ENCODE peak calls at places on chromosomes 7 and 10, in eight cellular contexts. W is H7, J is fibroblast of lung, S is ovary, Y is heart left ventricle, F is Panc1, M is kidney epithelial cell, P is neural progenitor cell. I is an unnamed sample. For H3K36me3, the result is how much of the 10 kb centered on the place peaks cover.

GRCh38 chr10:17354781-17355180 is 99.6 kb downstream of the ST8SIA6 start:
- DNase-seq in W (no peak), J (peak), S (no peak), Y (no peak), F (no peak), M (no peak), P (no peak), I (no peak)

GRCh38 chr7:131431289-131431688 is 103.6 kb downstream of the MKLN1 start:
- DNase-seq in W (no peak), J (peak), S (no peak), Y (peak), F (no peak), M (no peak), P (no peak), I (peak)

GRCh38 chr10:78688945-78689935 is 379.5 kb upstream of the ZMIZ1 start:
- DNase-seq in W (peak), J (no peak), S (no peak), Y (no peak), F (no peak), M (no peak), P (peak), I (no peak)

GRCh38 chr7:70338061-70338460 is 739.8 kb downstream of the AUTS2 start:
- DNase-seq in W (no peak), J (no peak), S (no peak), Y (no peak), F (no peak), M (no peak), P (no peak), I (no peak)

GRCh38 chr7:42192851-42193456 is 44.1 kb downstream of the GLI3 start:
- DNase-seq in W (no peak), J (peak), S (no peak), Y (no peak), F (no peak), M (no peak), P (peak), I (no peak)

GRCh38 chr7:79298145-79298760 is 155.2 kb downstream of the MAGI2 start:
- DNase-seq in W (peak), J (peak), S (peak), Y (no peak), F (peak), M (peak), P (peak), I (no peak)

GRCh38 chr10:7818295-7819125 is at the start of gene TAF3:
- DNase-seq in W (peak), J (peak), S (peak), Y (peak), F (no peak), M (peak), P (peak), I (peak)

GRCh38 chr7:102047167-102047566 is 229.7 kb downstream of the CUX1 start:
- DNase-seq in W (no peak), J (no peak), S (no peak), Y (no peak), F (no peak), M (no peak), P (no peak), I (no peak)

GRCh38 chr10:127976286-127976685 is 69.4 kb downstream of the PTPRE start:
- DNase-seq in W (no peak), J (no peak), S (no peak), Y (no peak), F (no peak), M (no peak), P (peak), I (no peak)

GRCh38 chr7:101941481-101942383 is 124.3 kb downstream of the CUX1 start:
- DNase-seq in W (no peak), J (peak), S (no peak), Y (no peak), F (peak), M (peak), P (no peak), I (no peak)

GRCh38 chr10:3400368-3400767 is 227.8 kb upstream of the PITRM1 start:
- DNase-seq in W (no peak), J (peak), S (no peak), Y (no peak), F (no peak), M (no peak), P (no peak), I (no peak)

GRCh38 chr10:4684434-4684833 is 141.6 kb upstream of the AKR1E2 start:
- DNase-seq in W (no peak), J (no peak), S (no peak), Y (no peak), F (no peak), M (no peak), P (no peak), I (no peak)

GRCh38 chr7:16646427-16647081 is 573 bp downstream of the BZW2 start:
- DNase-seq in W (no peak), J (peak), S (no peak), Y (no peak), F (no peak), M (no peak), P (no peak), I (no peak)

GRCh38 chr7:99365318-99366141 is 9.0 kb upstream of the ARPC1B start:
- DNase-seq in W (peak), J (no peak), S (peak), Y (no peak), F (no peak), M (no peak), P (peak), I (no peak)

GRCh38 chr7:117217636-117218035 is 105.2 kb downstream of the WNT2 start:
- DNase-seq in W (no peak), J (peak), S (no peak), Y (no peak), F (no peak), M (no peak), P (no peak), I (no peak)

GRCh38 chr7:25940086-25940906 is 211.7 kb upstream of the NFE2L3 start:
- DNase-seq in W (no peak), J (no peak), S (no peak), Y (no peak), F (no peak), M (no peak), P (peak), I (no peak)

GRCh38 chr10:99843310-99843709 is 60.9 kb downstream of the ABCC2 start:
- DNase-seq in W (no peak), J (no peak), S (no peak), Y (no peak), F (no peak), M (no peak), P (peak), I (no peak)

GRCh38 chr7:14001139-14001538 is 11.7 kb upstream of the ETV1 start:
- DNase-seq in W (no peak), J (no peak), S (no peak), Y (no peak), F (no peak), M (no peak), P (no peak), I (no peak)

GRCh38 chr10:132356621-132357195 is 24.7 kb downstream of the LRRC27 start:
- DNase-seq in W (no peak), J (no peak), S (no peak), Y (no peak), F (no peak), M (no peak), P (no peak), I (no peak)

GRCh38 chr7:138338361-138338760 is 121.7 kb upstream of the TRIM24 start:
- DNase-seq in W (no peak), J (no peak), S (peak), Y (peak), F (no peak), M (no peak), P (no peak), I (peak)

GRCh38 chr10:132597654-132598053 is 60.1 kb downstream of the INPP5A start:
- DNase-seq in W (no peak), J (no peak), S (no peak), Y (no peak), F (no peak), M (no peak), P (no peak), I (no peak)

GRCh38 chr10:87930929-87931835 is 67.8 kb downstream of the PTEN start:
- DNase-seq in W (no peak), J (no peak), S (no peak), Y (no peak), F (no peak), M (no peak), P (no peak), I (no peak)

GRCh38 chr10:97708976-97709745 is 4.4 kb upstream of the MARVELD1 start:
- DNase-seq in W (peak), J (peak), S (peak), Y (peak), F (no peak), M (no peak), P (peak), I (peak)

GRCh38 chr7:37489703-37490102 is 41.0 kb upstream of the ELMO1 start:
- DNase-seq in W (peak), J (no peak), S (no peak), Y (no peak), F (no peak), M (no peak), P (no peak), I (no peak)

GRCh38 chr10:92757066-92757716 is 67.4 kb downstream of the HHEX start:
- DNase-seq in W (peak), J (peak), S (peak), Y (peak), F (no peak), M (peak), P (peak), I (peak)

GRCh38 chr10:5935628-5936027 is 41.7 kb downstream of the IL15RA start:
- DNase-seq in W (no peak), J (no peak), S (no peak), Y (no peak), F (no peak), M (no peak), P (no peak), I (no peak)
- H3K36me3 ChIP-seq in W (under half), J (under half), S (under half), Y (under half), F (under half), M (under half), P (under half), I (half or more)

GRCh38 chr10:119116326-119116951 is 12.5 kb downstream of the DENND10 start:
- DNase-seq in W (no peak), J (no peak), S (no peak), Y (no peak), F (no peak), M (no peak), P (no peak), I (no peak)
- H3K36me3 ChIP-seq in W (under half), J (under half), S (under half), Y (under half), F (under half), M (under half), P (under half), I (half or more)

GRCh38 chr7:2654059-2654458 is 22.3 kb downstream of the TTYH3 start:
- DNase-seq in W (no peak), J (no peak), S (no peak), Y (no peak), F (no peak), M (no peak), P (no peak), I (no peak)
- H3K36me3 ChIP-seq in W (under half), J (under half), S (under half), Y (under half), F (under half), M (under half), P (under half), I (under half)

GRCh38 chr7:141057788-141058187 is 16.1 kb upstream of the TMEM178B start:
- DNase-seq in W (no peak), J (no peak), S (no peak), Y (no peak), F (no peak), M (no peak), P (no peak), I (no peak)

GRCh38 chr7:141055146-141055545 is 18.7 kb upstream of the TMEM178B start:
- DNase-seq in W (no peak), J (no peak), S (no peak), Y (no peak), F (no peak), M (no peak), P (no peak), I (no peak)

GRCh38 chr7:141053626-141054025 is 20.2 kb upstream of the TMEM178B start:
- DNase-seq in W (no peak), J (no peak), S (no peak), Y (no peak), F (no peak), M (no peak), P (no peak), I (no peak)
- H3K36me3 ChIP-seq in W (under half), J (under half), S (under half), Y (under half), F (under half), M (under half), P (under half), I (under half)

GRCh38 chr7:127933116-127933515 is 98.1 kb downstream of the LRRC4 start:
- DNase-seq in W (no peak), J (no peak), S (no peak), Y (no peak), F (no peak), M (no peak), P (no peak), I (no peak)

GRCh38 chr7:127928852-127929251 is 102.4 kb downstream of the LRRC4 start:
- DNase-seq in W (no peak), J (no peak), S (no peak), Y (no peak), F (no peak), M (no peak), P (no peak), I (no peak)

GRCh38 chr7:127928222-127928621 is 103.0 kb downstream of the LRRC4 start:
- DNase-seq in W (no peak), J (no peak), S (no peak), Y (no peak), F (no peak), M (no peak), P (no peak), I (no peak)

GRCh38 chr7:127932496-127932895 is 98.7 kb downstream of the LRRC4 start:
- DNase-seq in W (no peak), J (no peak), S (no peak), Y (no peak), F (no peak), M (no peak), P (no peak), I (no peak)

GRCh38 chr7:127930341-127931328 is 100.6 kb downstream of the LRRC4 start:
- DNase-seq in W (no peak), J (no peak), S (no peak), Y (no peak), F (no peak), M (no peak), P (no peak), I (no peak)
- H3K36me3 ChIP-seq in W (under half), J (under half), S (under half), Y (under half), F (under half), M (under half), P (under half), I (under half)

I was measured in left ventricle myocardium inferior.